ENCODE peak calls at places on chromosomes 3 and 15, in eight cellular contexts. H, M, X, Y, R, E, L and G are unnamed samples.

GRCh38 chr3:25448750-25449684 is 21.0 kb downstream of the RARB start:
- DNase-seq in E (peak; percentile 80), Y (peak; percentile 77), H (peak; percentile 60), M (peak; percentile 43), X (peak; percentile 32), R (peak; percentile 28), L (peak; percentile 92), G (peak; percentile 46)

GRCh38 chr15:81332326-81332725 is 8.4 kb upstream of the STARD5 start:
- DNase-seq in R (no peak), Y (no peak), L (no peak), H (no peak), E (no peak), M (no peak), X (no peak), G (no peak)

GRCh38 chr15:69794643-69795461 is 302.9 kb downstream of the TLE3 start:
- DNase-seq in Y (peak; percentile 71), L (peak; percentile 44), E (peak; percentile 69), M (peak; percentile 28), H (no peak), X (peak; percentile 7), R (no peak), G (no peak)

GRCh38 chr3:18868911-18869689 is 279.2 kb upstream of the KCNH8 start:
- DNase-seq in H (no peak), L (no peak), X (no peak), E (no peak), M (no peak), R (no peak), Y (no peak), G (no peak)

GRCh38 chr15:77525907-77526581 is 105.4 kb downstream of the HMG20A start:
- DNase-seq in E (no peak), M (no peak), L (no peak), R (no peak), X (no peak), H (no peak), Y (no peak), G (no peak)

GRCh38 chr15:45648521-45649200 is 13.8 kb downstream of the SQOR start:
- DNase-seq in M (peak; percentile 63), E (peak; percentile 55), R (no peak), L (peak; percentile 89), Y (no peak), H (peak; percentile 42), X (peak; percentile 35), G (no peak)

GRCh38 chr3:63961891-63962290 is 49.7 kb upstream of the SCAANT1 start:
- DNase-seq in M (no peak), L (peak; percentile 68), Y (no peak), E (peak; percentile 61), X (peak; percentile 45), R (no peak), H (peak; percentile 58), G (no peak)

GRCh38 chr15:60569596-60569995 is 90.7 kb upstream of the ICE2 start:
- DNase-seq in X (no peak), H (no peak), R (no peak), M (no peak), Y (no peak), E (no peak), L (no peak), G (no peak)

GRCh38 chr3:7506606-7507180 is 645.8 kb downstream of the GRM7 start:
- DNase-seq in M (no peak), R (no peak), L (no peak), H (no peak), Y (no peak), X (no peak), E (no peak), G (no peak)

GRCh38 chr3:14438262-14438661 is 35.9 kb downstream of the SLC6A6 start:
- DNase-seq in R (no peak), Y (no peak), E (no peak), X (no peak), H (no peak), L (no peak), M (no peak), G (no peak)

GRCh38 chr3:134375542-134376384 is 1.5 kb upstream of the AMOTL2 start:
- DNase-seq in X (no peak), Y (no peak), L (no peak), M (no peak), E (no peak), R (no peak), H (no peak), G (no peak)